ENCODE peak calls at places on chromosomes 5 and 9, in nine cellular contexts. One of them, this sample, is unnamed.

GRCh38 chr5:36393656-36394438 is 92.1 kb upstream of the RANBP3L start:
- DNase-seq in frontal cortex: no peak
- DNase-seq in kidney epithelial cell: no peak
- DNase-seq in KG1: no peak
- DNase-seq in CD8-positive, alpha-beta T cell: no peak
- DNase-seq in stimulated activated CD8-positive, alpha-beta memory T cell treated with anti-CD3 and anti-CD28 coated beads, Interleukin-7, amount 100 ng/mL, for 24 hours: no peak
- DNase-seq in iris pigment epithelial cell: no peak
- DNase-seq in Kasumi-1: no peak
- DNase-seq in HTR-8/SVneo: no peak
- DNase-seq in this sample: no peak

GRCh38 chr9:115213777-115214428 is 95.9 kb upstream of the TNC start:
- DNase-seq in frontal cortex: no peak
- DNase-seq in kidney epithelial cell: peak
- DNase-seq in KG1: no peak
- DNase-seq in CD8-positive, alpha-beta T cell: no peak
- DNase-seq in stimulated activated CD8-positive, alpha-beta memory T cell treated with anti-CD3 and anti-CD28 coated beads, Interleukin-7, amount 100 ng/mL, for 24 hours: no peak
- DNase-seq in iris pigment epithelial cell: peak
- DNase-seq in Kasumi-1: no peak
- DNase-seq in HTR-8/SVneo: peak
- DNase-seq in this sample: peak

GRCh38 chr5:56479701-56480304 is 246.7 kb upstream of the ANKRD55 start:
- DNase-seq in frontal cortex: no peak
- DNase-seq in kidney epithelial cell: no peak
- DNase-seq in KG1: no peak
- DNase-seq in CD8-positive, alpha-beta T cell: no peak
- DNase-seq in stimulated activated CD8-positive, alpha-beta memory T cell treated with anti-CD3 and anti-CD28 coated beads, Interleukin-7, amount 100 ng/mL, for 24 hours: no peak
- DNase-seq in iris pigment epithelial cell: no peak
- DNase-seq in Kasumi-1: no peak
- DNase-seq in HTR-8/SVneo: no peak
- DNase-seq in this sample: no peak

GRCh38 chr9:74645007-74645639 is 148.0 kb downstream of the RORB start:
- DNase-seq in frontal cortex: no peak
- DNase-seq in kidney epithelial cell: no peak
- DNase-seq in KG1: peak
- DNase-seq in CD8-positive, alpha-beta T cell: no peak
- DNase-seq in stimulated activated CD8-positive, alpha-beta memory T cell treated with anti-CD3 and anti-CD28 coated beads, Interleukin-7, amount 100 ng/mL, for 24 hours: no peak
- DNase-seq in iris pigment epithelial cell: peak
- DNase-seq in Kasumi-1: peak
- DNase-seq in HTR-8/SVneo: no peak
- DNase-seq in this sample: peak

GRCh38 chr9:16241231-16241630 is 629.2 kb downstream of the BNC2 start:
- DNase-seq in frontal cortex: no peak
- DNase-seq in kidney epithelial cell: no peak
- DNase-seq in KG1: no peak
- DNase-seq in CD8-positive, alpha-beta T cell: no peak
- DNase-seq in stimulated activated CD8-positive, alpha-beta memory T cell treated with anti-CD3 and anti-CD28 coated beads, Interleukin-7, amount 100 ng/mL, for 24 hours: no peak
- DNase-seq in iris pigment epithelial cell: peak
- DNase-seq in Kasumi-1: no peak
- DNase-seq in HTR-8/SVneo: no peak
- DNase-seq in this sample: no peak

GRCh38 chr9:107760469-107761242 is 271.1 kb upstream of the KLF4 start:
- DNase-seq in frontal cortex: no peak
- DNase-seq in kidney epithelial cell: no peak
- DNase-seq in KG1: no peak
- DNase-seq in CD8-positive, alpha-beta T cell: no peak
- DNase-seq in stimulated activated CD8-positive, alpha-beta memory T cell treated with anti-CD3 and anti-CD28 coated beads, Interleukin-7, amount 100 ng/mL, for 24 hours: no peak
- DNase-seq in iris pigment epithelial cell: no peak
- DNase-seq in Kasumi-1: peak
- DNase-seq in HTR-8/SVneo: no peak
- DNase-seq in this sample: no peak

GRCh38 chr9:90805006-90805993 is 3.7 kb downstream of the SYK start:
- DNase-seq in frontal cortex: no peak
- DNase-seq in kidney epithelial cell: no peak
- DNase-seq in KG1: no peak
- DNase-seq in CD8-positive, alpha-beta T cell: no peak
- DNase-seq in stimulated activated CD8-positive, alpha-beta memory T cell treated with anti-CD3 and anti-CD28 coated beads, Interleukin-7, amount 100 ng/mL, for 24 hours: no peak
- DNase-seq in iris pigment epithelial cell: no peak
- DNase-seq in Kasumi-1: no peak
- DNase-seq in HTR-8/SVneo: no peak
- DNase-seq in this sample: no peak

GRCh38 chr5:73135429-73136276 is 15.3 kb downstream of the TMEM171 start:
- DNase-seq in frontal cortex: no peak
- DNase-seq in kidney epithelial cell: no peak
- DNase-seq in KG1: no peak
- DNase-seq in CD8-positive, alpha-beta T cell: no peak
- DNase-seq in stimulated activated CD8-positive, alpha-beta memory T cell treated with anti-CD3 and anti-CD28 coated beads, Interleukin-7, amount 100 ng/mL, for 24 hours: no peak
- DNase-seq in iris pigment epithelial cell: peak
- DNase-seq in Kasumi-1: peak
- DNase-seq in HTR-8/SVneo: peak
- DNase-seq in this sample: peak

GRCh38 chr9:27489087-27489876 is 34.8 kb upstream of the IFNK start:
- DNase-seq in frontal cortex: no peak
- DNase-seq in kidney epithelial cell: no peak
- DNase-seq in KG1: no peak
- DNase-seq in CD8-positive, alpha-beta T cell: no peak
- DNase-seq in stimulated activated CD8-positive, alpha-beta memory T cell treated with anti-CD3 and anti-CD28 coated beads, Interleukin-7, amount 100 ng/mL, for 24 hours: no peak
- DNase-seq in iris pigment epithelial cell: no peak
- DNase-seq in Kasumi-1: no peak
- DNase-seq in HTR-8/SVneo: no peak
- DNase-seq in this sample: no peak

GRCh38 chr9:132025766-132026165 is 53.9 kb downstream of the MED27 start:
- DNase-seq in frontal cortex: no peak
- DNase-seq in kidney epithelial cell: no peak
- DNase-seq in KG1: no peak
- DNase-seq in CD8-positive, alpha-beta T cell: no peak
- DNase-seq in stimulated activated CD8-positive, alpha-beta memory T cell treated with anti-CD3 and anti-CD28 coated beads, Interleukin-7, amount 100 ng/mL, for 24 hours: no peak
- DNase-seq in iris pigment epithelial cell: no peak
- DNase-seq in Kasumi-1: no peak
- DNase-seq in HTR-8/SVneo: no peak
- DNase-seq in this sample: no peak

GRCh38 chr9:129609486-129610192 is 11.3 kb downstream of the C9orf50 start:
- DNase-seq in frontal cortex: no peak
- DNase-seq in kidney epithelial cell: no peak
- DNase-seq in KG1: no peak
- DNase-seq in CD8-positive, alpha-beta T cell: peak
- DNase-seq in stimulated activated CD8-positive, alpha-beta memory T cell treated with anti-CD3 and anti-CD28 coated beads, Interleukin-7, amount 100 ng/mL, for 24 hours: no peak
- DNase-seq in iris pigment epithelial cell: peak
- DNase-seq in Kasumi-1: peak
- DNase-seq in HTR-8/SVneo: no peak
- DNase-seq in this sample: peak

GRCh38 chr9:3931996-3932906 is 367.6 kb downstream of the GLIS3 start:
- DNase-seq in frontal cortex: no peak
- DNase-seq in kidney epithelial cell: no peak
- DNase-seq in KG1: no peak
- DNase-seq in CD8-positive, alpha-beta T cell: no peak
- DNase-seq in stimulated activated CD8-positive, alpha-beta memory T cell treated with anti-CD3 and anti-CD28 coated beads, Interleukin-7, amount 100 ng/mL, for 24 hours: no peak
- DNase-seq in iris pigment epithelial cell: peak
- DNase-seq in Kasumi-1: no peak
- DNase-seq in HTR-8/SVneo: no peak
- DNase-seq in this sample: no peak

GRCh38 chr9:71783120-71783523 is 14.8 kb upstream of the CEMIP2 start:
- DNase-seq in frontal cortex: no peak
- DNase-seq in kidney epithelial cell: no peak
- DNase-seq in KG1: no peak
- DNase-seq in CD8-positive, alpha-beta T cell: peak
- DNase-seq in stimulated activated CD8-positive, alpha-beta memory T cell treated with anti-CD3 and anti-CD28 coated beads, Interleukin-7, amount 100 ng/mL, for 24 hours: peak
- DNase-seq in iris pigment epithelial cell: no peak
- DNase-seq in Kasumi-1: no peak
- DNase-seq in HTR-8/SVneo: no peak
- DNase-seq in this sample: no peak

GRCh38 chr5:161851691-161852299 is 3.9 kb downstream of the GABRA1 start:
- DNase-seq in frontal cortex: no peak
- DNase-seq in kidney epithelial cell: no peak
- DNase-seq in KG1: no peak
- DNase-seq in CD8-positive, alpha-beta T cell: no peak
- DNase-seq in stimulated activated CD8-positive, alpha-beta memory T cell treated with anti-CD3 and anti-CD28 coated beads, Interleukin-7, amount 100 ng/mL, for 24 hours: no peak
- DNase-seq in iris pigment epithelial cell: no peak
- DNase-seq in Kasumi-1: peak
- DNase-seq in HTR-8/SVneo: no peak
- DNase-seq in this sample: peak

GRCh38 chr5:98773214-98773463 is 324 bp upstream of the RGMB start:
- DNase-seq in frontal cortex: no peak
- DNase-seq in kidney epithelial cell: no peak
- DNase-seq in KG1: no peak
- DNase-seq in CD8-positive, alpha-beta T cell: no peak
- DNase-seq in stimulated activated CD8-positive, alpha-beta memory T cell treated with anti-CD3 and anti-CD28 coated beads, Interleukin-7, amount 100 ng/mL, for 24 hours: no peak
- DNase-seq in iris pigment epithelial cell: no peak
- DNase-seq in Kasumi-1: no peak
- DNase-seq in HTR-8/SVneo: no peak
- DNase-seq in this sample: no peak

GRCh38 chr5:1312993-1313833 is 18.3 kb upstream of the TERT start:
- DNase-seq in frontal cortex: no peak
- DNase-seq in kidney epithelial cell: no peak
- DNase-seq in KG1: peak
- DNase-seq in CD8-positive, alpha-beta T cell: peak
- DNase-seq in stimulated activated CD8-positive, alpha-beta memory T cell treated with anti-CD3 and anti-CD28 coated beads, Interleukin-7, amount 100 ng/mL, for 24 hours: no peak
- DNase-seq in iris pigment epithelial cell: no peak
- DNase-seq in Kasumi-1: peak
- DNase-seq in HTR-8/SVneo: no peak
- DNase-seq in this sample: no peak

GRCh38 chr5:135159626-135160025 is 125.6 kb upstream of the PITX1 start:
- DNase-seq in frontal cortex: no peak
- DNase-seq in kidney epithelial cell: no peak
- DNase-seq in KG1: no peak
- DNase-seq in CD8-positive, alpha-beta T cell: no peak
- DNase-seq in stimulated activated CD8-positive, alpha-beta memory T cell treated with anti-CD3 and anti-CD28 coated beads, Interleukin-7, amount 100 ng/mL, for 24 hours: no peak
- DNase-seq in iris pigment epithelial cell: no peak
- DNase-seq in Kasumi-1: no peak
- DNase-seq in HTR-8/SVneo: no peak
- DNase-seq in this sample: no peak

GRCh38 chr9:87075537-87075936 is 128.2 kb upstream of the GAS1 start:
- DNase-seq in frontal cortex: no peak
- DNase-seq in kidney epithelial cell: no peak
- DNase-seq in KG1: no peak
- DNase-seq in CD8-positive, alpha-beta T cell: no peak
- DNase-seq in stimulated activated CD8-positive, alpha-beta memory T cell treated with anti-CD3 and anti-CD28 coated beads, Interleukin-7, amount 100 ng/mL, for 24 hours: no peak
- DNase-seq in iris pigment epithelial cell: no peak
- DNase-seq in Kasumi-1: no peak
- DNase-seq in HTR-8/SVneo: no peak
- DNase-seq in this sample: no peak

GRCh38 chr5:72166070-72166979 is 59.0 kb downstream of the MAP1B start:
- DNase-seq in frontal cortex: no peak
- DNase-seq in kidney epithelial cell: no peak
- DNase-seq in KG1: no peak
- DNase-seq in CD8-positive, alpha-beta T cell: no peak
- DNase-seq in stimulated activated CD8-positive, alpha-beta memory T cell treated with anti-CD3 and anti-CD28 coated beads, Interleukin-7, amount 100 ng/mL, for 24 hours: no peak
- DNase-seq in iris pigment epithelial cell: peak
- DNase-seq in Kasumi-1: no peak
- DNase-seq in HTR-8/SVneo: no peak
- DNase-seq in this sample: no peak

GRCh38 chr5:102718819-102719218 is 36.3 kb upstream of the PAM start:
- DNase-seq in frontal cortex: no peak
- DNase-seq in kidney epithelial cell: no peak
- DNase-seq in KG1: no peak
- DNase-seq in CD8-positive, alpha-beta T cell: no peak
- DNase-seq in stimulated activated CD8-positive, alpha-beta memory T cell treated with anti-CD3 and anti-CD28 coated beads, Interleukin-7, amount 100 ng/mL, for 24 hours: no peak
- DNase-seq in iris pigment epithelial cell: peak
- DNase-seq in Kasumi-1: no peak
- DNase-seq in HTR-8/SVneo: no peak
- DNase-seq in this sample: no peak

GRCh38 chr9:108043585-108043984 is 554.0 kb upstream of the KLF4 start:
- DNase-seq in frontal cortex: no peak
- DNase-seq in kidney epithelial cell: no peak
- DNase-seq in KG1: no peak
- DNase-seq in CD8-positive, alpha-beta T cell: no peak
- DNase-seq in stimulated activated CD8-positive, alpha-beta memory T cell treated with anti-CD3 and anti-CD28 coated beads, Interleukin-7, amount 100 ng/mL, for 24 hours: no peak
- DNase-seq in iris pigment epithelial cell: no peak
- DNase-seq in Kasumi-1: no peak
- DNase-seq in HTR-8/SVneo: no peak
- DNase-seq in this sample: peak

GRCh38 chr9:21030389-21031035 is 928 bp downstream of the HACD4 start:
- DNase-seq in frontal cortex: no peak
- DNase-seq in kidney epithelial cell: peak
- DNase-seq in KG1: no peak
- DNase-seq in CD8-positive, alpha-beta T cell: no peak
- DNase-seq in stimulated activated CD8-positive, alpha-beta memory T cell treated with anti-CD3 and anti-CD28 coated beads, Interleukin-7, amount 100 ng/mL, for 24 hours: no peak
- DNase-seq in iris pigment epithelial cell: peak
- DNase-seq in Kasumi-1: peak
- DNase-seq in HTR-8/SVneo: no peak
- DNase-seq in this sample: no peak

GRCh38 chr9:2053883-2054845 is 39.0 kb downstream of the SMARCA2 start:
- DNase-seq in frontal cortex: no peak
- DNase-seq in kidney epithelial cell: peak
- DNase-seq in KG1: no peak
- DNase-seq in CD8-positive, alpha-beta T cell: peak
- DNase-seq in stimulated activated CD8-positive, alpha-beta memory T cell treated with anti-CD3 and anti-CD28 coated beads, Interleukin-7, amount 100 ng/mL, for 24 hours: peak
- DNase-seq in iris pigment epithelial cell: peak
- DNase-seq in Kasumi-1: peak
- DNase-seq in HTR-8/SVneo: no peak
- DNase-seq in this sample: peak